ENCODE peak calls at places on chromosomes 1 and 21, in four cellular contexts. O is pancreas, F is IMR-90, E is tibial nerve. H is an unnamed sample. For H3K9me3, the result is how much of the 10 kb centered on the place peaks cover.

GRCh38 chr1:10057744-10058294 is 25.1 kb downstream of the UBE4B start:
- DNase-seq in O (peak), F (no peak), E (no peak), H (no peak)

GRCh38 chr1:7705048-7705907 is 65.8 kb upstream of the VAMP3 start:
- DNase-seq in O (peak), F (no peak), E (peak), H (no peak)

GRCh38 chr1:242055921-242056320 is 57.0 kb upstream of the MAP1LC3C start:
- DNase-seq in O (no peak), F (no peak), E (no peak), H (no peak)

GRCh38 chr1:94875794-94876193 is 51.1 kb downstream of the CNN3 start:
- DNase-seq in O (no peak), F (no peak), E (no peak), H (no peak)

GRCh38 chr21:29224006-29224405 is 74.7 kb upstream of the BACH1 start:
- DNase-seq in O (no peak), F (no peak), E (no peak), H (no peak)

GRCh38 chr1:16628361-16629111 is 15.2 kb upstream of the NBPF1 start:
- DNase-seq in O (peak), F (no peak), E (no peak), H (no peak)

GRCh38 chr21:35051287-35051818 is 2.3 kb upstream of the RUNX1 start:
- DNase-seq in O (peak), F (peak), E (peak), H (peak)

GRCh38 chr1:156140879-156141707 is 12.3 kb upstream of the SEMA4A start:
- DNase-seq in O (no peak), F (peak), E (no peak), H (no peak)

GRCh38 chr1:235450886-235451457 is 53.3 kb downstream of the B3GALNT2 start:
- DNase-seq in O (no peak), F (no peak), E (no peak), H (no peak)

GRCh38 chr21:27806261-27806660 is 839.4 kb upstream of the ADAMTS5 start:
- DNase-seq in O (no peak), F (peak), E (no peak), H (no peak)

GRCh38 chr1:192535916-192536662 is 39.5 kb upstream of the RGS1 start:
- DNase-seq in O (no peak), F (no peak), E (no peak), H (no peak)

GRCh38 chr1:16630661-16631247 is 17.4 kb upstream of the NBPF1 start:
- DNase-seq in O (peak), F (no peak), E (no peak), H (no peak)

GRCh38 chr1:112619518-112620458 is at the start of gene CAPZA1:
- DNase-seq in O (peak), F (peak), E (peak), H (peak)

GRCh38 chr1:15153184-15153841 is at the start of gene TMEM51:
- DNase-seq in O (peak), F (peak), E (no peak), H (peak)

GRCh38 chr21:44392916-44393315 is 39.5 kb downstream of the TRPM2 start:
- DNase-seq in O (no peak), F (no peak), E (no peak), H (no peak)

GRCh38 chr1:207414606-207415108 is 39.5 kb upstream of the CR2 start:
- DNase-seq in O (no peak), F (no peak), E (no peak), H (no peak)

GRCh38 chr1:241637046-241637590 is 3.1 kb downstream of the CHML start:
- DNase-seq in O (no peak), F (peak), E (no peak), H (peak)

GRCh38 chr21:29130234-29130993 is at the start of gene MAP3K7CL:
- DNase-seq in O (no peak), F (peak), E (no peak), H (peak)

GRCh38 chr1:8671313-8671917 is 146.0 kb downstream of the RERE start:
- DNase-seq in O (no peak), F (peak), E (no peak), H (peak)

GRCh38 chr1:183817576-183818288 is 12.8 kb downstream of the RGL1 start:
- DNase-seq in O (no peak), F (no peak), E (no peak), H (no peak)

GRCh38 chr1:245326396-245326795 is 171.6 kb downstream of the KIF26B start:
- DNase-seq in O (no peak), F (no peak), E (no peak), H (no peak)

GRCh38 chr1:53321776-53322602 is 5.9 kb downstream of the LRP8 start:
- DNase-seq in O (no peak), F (no peak), E (no peak), H (no peak)

GRCh38 chr1:65979145-65979544 is 186.4 kb downstream of the PDE4B start:
- DNase-seq in O (no peak), F (peak), E (no peak), H (peak)

GRCh38 chr1:15322648-15323350 is 75.8 kb downstream of the FHAD1 start:
- DNase-seq in O (peak), F (no peak), E (no peak), H (no peak)

GRCh38 chr21:29827236-29827635 is 112.6 kb downstream of the GRIK1 start:
- DNase-seq in O (no peak), F (no peak), E (no peak), H (no peak)

GRCh38 chr1:235648407-235648907 is 1.1 kb downstream of the GNG4 start:
- DNase-seq in O (peak), F (no peak), E (no peak), H (no peak)

GRCh38 chr1:19694298-19694697 is 29.6 kb downstream of the HTR6 start:
- DNase-seq in O (no peak), F (no peak), E (no peak), H (no peak)

GRCh38 chr1:53781654-53782053 is 42.7 kb upstream of the GLIS1 start:
- DNase-seq in O (no peak), F (peak), E (no peak), H (peak)

GRCh38 chr1:71232166-71232763 is 151.4 kb upstream of the ZRANB2 start:
- DNase-seq in O (no peak), F (no peak), E (no peak), H (no peak)

DNA sequence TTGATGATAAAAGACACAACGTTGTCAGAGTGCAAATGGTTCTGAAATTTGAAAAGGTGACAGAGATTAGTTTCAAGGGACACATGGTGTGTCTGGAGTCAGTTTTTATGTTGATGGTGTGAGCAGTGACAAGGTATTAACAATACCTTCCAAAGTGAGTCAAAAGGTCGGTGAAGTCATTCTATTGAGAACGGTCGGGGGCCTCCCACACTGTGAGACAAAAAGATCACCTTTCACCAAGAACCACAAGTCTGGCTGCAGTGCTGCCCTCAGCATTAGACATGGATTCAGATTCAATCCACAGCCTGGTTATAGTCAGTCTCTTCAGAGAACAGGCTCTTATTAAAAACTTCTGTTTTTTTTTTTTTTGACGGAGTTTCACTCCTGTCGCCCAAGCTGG is 26.5 kb downstream of the ZNF124 start:
- DNase-seq in O (no peak), F (no peak), E (no peak), H (no peak)
- H3K9me3 ChIP-seq in O (under half), F (under half), E (under half), H (under half)

GRCh38 chr1:40133122-40133665 is 28.0 kb upstream of the RLF start:
- DNase-seq in O (no peak), F (peak), E (no peak), H (no peak)

GRCh38 chr1:40133839-40134238 is 27.3 kb upstream of the RLF start:
- DNase-seq in O (no peak), F (no peak), E (no peak), H (no peak)

GRCh38 chr1:40130892-40131291 is 30.3 kb upstream of the RLF start:
- DNase-seq in O (no peak), F (no peak), E (no peak), H (no peak)

GRCh38 chr1:40132383-40133121 is 28.6 kb upstream of the RLF start:
- DNase-seq in O (no peak), F (no peak), E (no peak), H (no peak)
- H3K27ac ChIP-seq in O (no peak), F (no peak), E (no peak), H (no peak)

GRCh38 chr1:49526672-49527071 is 497.1 kb downstream of the AGBL4 start:
- DNase-seq in O (no peak), F (no peak), E (no peak), H (no peak)

GRCh38 chr1:49523764-49524163 is 500.0 kb downstream of the AGBL4 start:
- DNase-seq in O (no peak), F (no peak), E (no peak), H (no peak)

DNA sequence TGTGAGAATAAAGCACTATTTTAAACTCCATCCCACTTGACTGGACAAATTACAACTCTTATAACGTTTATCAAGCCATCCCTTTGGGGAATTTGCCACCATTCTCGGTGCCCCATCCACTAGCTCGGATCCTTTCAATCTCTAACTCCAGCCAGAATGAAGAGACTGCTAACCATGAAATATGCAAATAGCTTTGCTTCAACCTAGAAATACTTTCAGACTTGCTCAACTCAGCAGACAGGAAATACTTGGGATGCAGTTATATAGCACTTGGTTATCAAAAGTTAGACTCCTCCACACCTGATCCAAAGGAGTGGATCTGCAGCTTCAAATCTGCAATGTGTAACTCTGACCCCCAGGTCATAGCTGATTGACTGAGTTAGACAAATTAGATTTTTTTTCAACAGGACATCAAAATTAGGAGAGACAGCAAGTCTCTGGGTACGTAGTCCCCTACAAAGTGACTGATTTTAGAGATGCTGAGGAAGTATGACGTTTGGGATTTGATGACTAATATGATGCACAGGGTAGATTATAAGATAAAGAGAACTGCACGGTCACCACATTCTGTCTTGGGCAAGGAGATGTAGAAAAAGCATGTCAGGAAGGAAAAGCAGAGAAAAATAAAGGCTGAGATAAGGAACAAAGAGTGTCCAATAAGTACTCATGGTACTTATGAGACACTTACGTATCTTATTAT is 496.0 kb downstream of the AGBL4 start:
- DNase-seq in O (no peak), F (no peak), E (no peak), H (peak)
- H3K9me3 ChIP-seq in O (under half), F (under half), E (under half), H (under half)

DNA sequence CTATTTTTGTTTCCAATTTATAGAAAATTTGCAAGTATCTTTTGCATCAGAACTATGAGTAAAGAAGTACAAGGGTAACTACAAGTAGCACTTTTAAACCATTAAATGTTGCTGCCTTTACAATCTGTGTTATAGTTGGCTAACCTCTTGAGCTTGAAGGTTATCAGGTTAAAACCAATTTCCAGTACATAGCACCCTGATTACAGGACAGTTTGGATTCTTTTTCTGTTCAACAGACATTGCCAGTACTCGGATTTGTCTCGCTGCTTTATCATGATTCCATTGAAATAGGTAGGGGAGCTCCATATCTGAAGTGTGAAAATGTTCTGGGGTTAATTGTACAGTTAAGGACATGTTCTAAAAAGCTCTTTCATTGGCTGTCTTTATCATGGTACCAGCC is 40.0 kb downstream of the MIA3 start:
- DNase-seq in O (no peak), F (no peak), E (no peak), H (no peak)
- H3K27ac ChIP-seq in O (no peak), F (no peak), E (no peak), H (no peak)

GRCh38 chr1:246513041-246513440 is 6.0 kb upstream of the SMYD3 start:
- DNase-seq in O (no peak), F (no peak), E (no peak), H (no peak)

GRCh38 chr1:246516126-246516525 is 9.0 kb upstream of the SMYD3 start:
- DNase-seq in O (no peak), F (no peak), E (no peak), H (no peak)

GRCh38 chr1:246517391-246517790 is 10.3 kb upstream of the SMYD3 start:
- DNase-seq in O (no peak), F (no peak), E (no peak), H (no peak)

GRCh38 chr1:246513619-246514343 is 6.7 kb upstream of the SMYD3 start:
- DNase-seq in O (no peak), F (no peak), E (no peak), H (no peak)

GRCh38 chr1:246515390-246516005 is 8.4 kb upstream of the SMYD3 start:
- DNase-seq in O (no peak), F (no peak), E (no peak), H (no peak)
- H3K9me3 ChIP-seq in O (under half), F (under half), E (under half), H (under half)

GRCh38 chr1:12709696-12710095 is 6.2 kb upstream of the AADACL3 start:
- DNase-seq in O (no peak), F (no peak), E (no peak), H (no peak)

GRCh38 chr1:12708956-12709555 is 6.9 kb upstream of the AADACL3 start:
- DNase-seq in O (no peak), F (no peak), E (no peak), H (no peak)

GRCh38 chr1:12712929-12713328 is 3.0 kb upstream of the AADACL3 start:
- DNase-seq in O (no peak), F (no peak), E (no peak), H (no peak)

GRCh38 chr1:12712091-12712490 is 3.8 kb upstream of the AADACL3 start:
- DNase-seq in O (no peak), F (no peak), E (no peak), H (no peak)

GRCh38 chr1:12711421-12712005 is 4.4 kb upstream of the AADACL3 start:
- DNase-seq in O (no peak), F (no peak), E (no peak), H (no peak)
- H3K27ac ChIP-seq in O (no peak), F (no peak), E (no peak), H (no peak)

GRCh38 chr1:95992013-95992412 is 729.6 kb upstream of the PTBP2 start:
- DNase-seq in O (no peak), F (no peak), E (no peak), H (no peak)

GRCh38 chr1:95984975-95985374 is 736.6 kb upstream of the PTBP2 start:
- DNase-seq in O (no peak), F (no peak), E (no peak), H (no peak)

GRCh38 chr1:95994643-95995042 is 726.9 kb upstream of the PTBP2 start:
- DNase-seq in O (no peak), F (no peak), E (no peak), H (no peak)

GRCh38 chr1:95990033-95990432 is 731.6 kb upstream of the PTBP2 start:
- DNase-seq in O (no peak), F (no peak), E (no peak), H (no peak)
- H3K9me3 ChIP-seq in O (under half), F (under half), E (under half), H (under half)